ENCODE peak calls at places on chromosome X, in four cellular contexts. One of them, this sample, is unnamed.

GRCh38 chrX:17499512-17499911 is 124.5 kb downstream of the NHS start:
- DNase-seq in thyroid gland: no peak
- DNase-seq in tibial nerve: no peak
- DNase-seq in gastrocnemius medialis: no peak
- DNase-seq in this sample: no peak

GRCh38 chrX:19789782-19790181 is 97.6 kb downstream of the SH3KBP1 start:
- DNase-seq in tibial nerve: no peak
- DNase-seq in thyroid gland: no peak
- DNase-seq in gastrocnemius medialis: no peak
- DNase-seq in this sample: no peak

GRCh38 chrX:154799554-154800348 is 5.5 kb downstream of the MPP1 start:
- DNase-seq in thyroid gland: peak
- DNase-seq in tibial nerve: no peak
- DNase-seq in gastrocnemius medialis: no peak
- DNase-seq in this sample: no peak

GRCh38 chrX:31603411-31604120 is 531.7 kb upstream of the FTHL17 start:
- DNase-seq in thyroid gland: no peak
- DNase-seq in tibial nerve: no peak
- DNase-seq in gastrocnemius medialis: no peak
- DNase-seq in this sample: no peak

GRCh38 chrX:150358651-150359050 is 4.5 kb upstream of the MAMLD1 start:
- DNase-seq in tibial nerve: no peak
- DNase-seq in thyroid gland: no peak
- DNase-seq in gastrocnemius medialis: no peak
- DNase-seq in this sample: no peak

GRCh38 chrX:67544281-67544680 is 460 bp downstream of the AR start:
- DNase-seq in thyroid gland: peak
- DNase-seq in gastrocnemius medialis: no peak
- DNase-seq in tibial nerve: no peak
- DNase-seq in this sample: no peak

GRCh38 chrX:110667706-110668105 is 127.9 kb downstream of the CHRDL1 start:
- DNase-seq in gastrocnemius medialis: no peak
- DNase-seq in thyroid gland: no peak
- DNase-seq in tibial nerve: no peak
- DNase-seq in this sample: no peak

GRCh38 chrX:153984351-153985178 is 12.0 kb downstream of the TMEM187 start:
- DNase-seq in thyroid gland: peak
- DNase-seq in tibial nerve: no peak
- DNase-seq in gastrocnemius medialis: no peak
- DNase-seq in this sample: no peak

GRCh38 chrX:138745215-138745614 is 33.7 kb upstream of the FGF13 start:
- DNase-seq in gastrocnemius medialis: no peak
- DNase-seq in tibial nerve: no peak
- DNase-seq in thyroid gland: no peak
- DNase-seq in this sample: no peak

GRCh38 chrX:150813922-150814321 is 84.5 kb downstream of the CD99L2 start:
- DNase-seq in gastrocnemius medialis: no peak
- DNase-seq in tibial nerve: no peak
- DNase-seq in thyroid gland: no peak
- DNase-seq in this sample: no peak

GRCh38 chrX:78527263-78527662 is 131.9 kb downstream of the RTL3 start:
- DNase-seq in tibial nerve: no peak
- DNase-seq in thyroid gland: no peak
- DNase-seq in gastrocnemius medialis: no peak
- DNase-seq in this sample: no peak

GRCh38 chrX:21946925-21947641 is 6.6 kb downstream of the SMS start:
- DNase-seq in gastrocnemius medialis: no peak
- DNase-seq in thyroid gland: no peak
- DNase-seq in tibial nerve: no peak
- DNase-seq in this sample: no peak

GRCh38 chrX:68945603-68946228 is 116.9 kb downstream of the EFNB1 start:
- DNase-seq in gastrocnemius medialis: no peak
- DNase-seq in tibial nerve: no peak
- DNase-seq in thyroid gland: no peak
- DNase-seq in this sample: no peak

GRCh38 chrX:9110808-9111207 is 76.9 kb upstream of the FAM9B start:
- DNase-seq in tibial nerve: no peak
- DNase-seq in thyroid gland: no peak
- DNase-seq in gastrocnemius medialis: no peak
- DNase-seq in this sample: no peak

GRCh38 chrX:8743126-8743732 is 11.3 kb upstream of the ANOS1 start:
- DNase-seq in gastrocnemius medialis: no peak
- DNase-seq in thyroid gland: peak
- DNase-seq in tibial nerve: peak
- DNase-seq in this sample: no peak

GRCh38 chrX:43813898-43814297 is 68.4 kb downstream of the MAOB start:
- DNase-seq in gastrocnemius medialis: peak
- DNase-seq in tibial nerve: no peak
- DNase-seq in thyroid gland: no peak
- DNase-seq in this sample: peak

GRCh38 chrX:67555578-67556203 is 11.9 kb downstream of the AR start:
- DNase-seq in gastrocnemius medialis: no peak
- DNase-seq in thyroid gland: peak
- DNase-seq in tibial nerve: no peak
- DNase-seq in this sample: no peak

GRCh38 chrX:40414335-40414734 is 166.4 kb upstream of the ATP6AP2 start:
- DNase-seq in gastrocnemius medialis: no peak
- DNase-seq in thyroid gland: no peak
- DNase-seq in tibial nerve: no peak
- DNase-seq in this sample: no peak

GRCh38 chrX:74280759-74281158 is 23.2 kb upstream of the ZCCHC13 start:
- DNase-seq in tibial nerve: no peak
- DNase-seq in thyroid gland: no peak
- DNase-seq in gastrocnemius medialis: no peak
- DNase-seq in this sample: no peak

GRCh38 chrX:41481264-41482109 is 34.3 kb downstream of the NYX start:
- DNase-seq in thyroid gland: no peak
- DNase-seq in tibial nerve: no peak
- DNase-seq in gastrocnemius medialis: no peak
- DNase-seq in this sample: no peak

GRCh38 chrX:630922-631496 is 418 bp downstream of the SHOX start:
- DNase-seq in tibial nerve: no peak
- DNase-seq in gastrocnemius medialis: no peak
- DNase-seq in thyroid gland: no peak
- DNase-seq in this sample: no peak

GRCh38 chrX:34655496-34656258 is 1.4 kb downstream of the TMEM47 start:
- DNase-seq in tibial nerve: no peak
- DNase-seq in thyroid gland: peak
- DNase-seq in gastrocnemius medialis: no peak
- DNase-seq in this sample: no peak

GRCh38 chrX:50877310-50877709 is 33.2 kb upstream of the BMP15 start:
- DNase-seq in tibial nerve: no peak
- DNase-seq in thyroid gland: no peak
- DNase-seq in gastrocnemius medialis: no peak
- DNase-seq in this sample: no peak

GRCh38 chrX:69018416-69019072 is 146.7 kb downstream of the PJA1 start:
- DNase-seq in gastrocnemius medialis: no peak
- DNase-seq in thyroid gland: no peak
- DNase-seq in tibial nerve: no peak
- DNase-seq in this sample: no peak

GRCh38 chrX:114787016-114787415 is 203.1 kb downstream of the HTR2C start:
- DNase-seq in tibial nerve: no peak
- DNase-seq in thyroid gland: no peak
- DNase-seq in gastrocnemius medialis: no peak
- DNase-seq in this sample: no peak

GRCh38 chrX:131975851-131976250 is 47.3 kb upstream of the STK26 start:
- DNase-seq in tibial nerve: no peak
- DNase-seq in thyroid gland: no peak
- DNase-seq in gastrocnemius medialis: no peak
- DNase-seq in this sample: no peak

GRCh38 chrX:33252306-33252825 is 41.0 kb upstream of the DMD start:
- DNase-seq in gastrocnemius medialis: no peak
- DNase-seq in thyroid gland: no peak
- DNase-seq in tibial nerve: no peak
- DNase-seq in this sample: no peak

GRCh38 chrX:145464650-145465049 is 217.3 kb downstream of the SPANXN1 start:
- DNase-seq in gastrocnemius medialis: no peak
- DNase-seq in tibial nerve: no peak
- DNase-seq in thyroid gland: no peak
- DNase-seq in this sample: no peak

GRCh38 chrX:28888421-28888820 is 301.2 kb downstream of the IL1RAPL1 start:
- DNase-seq in gastrocnemius medialis: no peak
- DNase-seq in thyroid gland: no peak
- DNase-seq in tibial nerve: no peak
- DNase-seq in this sample: no peak

DNA sequence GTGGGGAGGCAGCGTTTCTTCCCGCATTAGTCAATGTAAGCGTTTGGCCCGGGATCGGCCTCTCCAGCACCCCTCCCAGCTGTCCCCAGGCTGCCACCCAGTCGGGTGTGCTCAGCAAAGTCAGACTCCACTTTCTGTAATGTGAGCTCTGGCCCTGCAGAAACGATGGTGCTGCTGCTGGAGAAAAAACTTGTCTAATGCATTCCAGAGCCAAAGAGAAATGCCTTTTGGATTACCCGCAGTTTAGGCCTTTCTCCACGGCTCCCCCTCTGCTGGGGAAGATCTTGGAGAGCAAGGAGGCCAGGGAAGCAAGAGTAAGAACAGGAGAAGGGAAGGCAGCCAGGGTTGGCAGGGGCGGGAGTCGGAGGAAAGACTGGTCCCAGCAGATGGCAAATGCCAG is 55.2 kb downstream of the ELF4 start:
- DNase-seq in tibial nerve: no peak
- DNase-seq in gastrocnemius medialis: no peak
- DNase-seq in thyroid gland: no peak
- DNase-seq in this sample: no peak
- TF ChIP-seq CTCF in tibial nerve: no peak
- TF ChIP-seq CTCF in gastrocnemius medialis: no peak
- TF ChIP-seq CTCF in thyroid gland: no peak
- TF ChIP-seq CTCF in this sample: no peak

GRCh38 chrX:136906921-136907510 is 26.5 kb upstream of the RBMX start:
- DNase-seq in thyroid gland: peak
- DNase-seq in gastrocnemius medialis: no peak
- DNase-seq in tibial nerve: no peak
- DNase-seq in this sample: no peak
- H3K27ac ChIP-seq in thyroid gland: no peak
- H3K27ac ChIP-seq in gastrocnemius medialis: no peak
- H3K27ac ChIP-seq in tibial nerve: peak
- H3K27ac ChIP-seq in this sample: no peak

DNA sequence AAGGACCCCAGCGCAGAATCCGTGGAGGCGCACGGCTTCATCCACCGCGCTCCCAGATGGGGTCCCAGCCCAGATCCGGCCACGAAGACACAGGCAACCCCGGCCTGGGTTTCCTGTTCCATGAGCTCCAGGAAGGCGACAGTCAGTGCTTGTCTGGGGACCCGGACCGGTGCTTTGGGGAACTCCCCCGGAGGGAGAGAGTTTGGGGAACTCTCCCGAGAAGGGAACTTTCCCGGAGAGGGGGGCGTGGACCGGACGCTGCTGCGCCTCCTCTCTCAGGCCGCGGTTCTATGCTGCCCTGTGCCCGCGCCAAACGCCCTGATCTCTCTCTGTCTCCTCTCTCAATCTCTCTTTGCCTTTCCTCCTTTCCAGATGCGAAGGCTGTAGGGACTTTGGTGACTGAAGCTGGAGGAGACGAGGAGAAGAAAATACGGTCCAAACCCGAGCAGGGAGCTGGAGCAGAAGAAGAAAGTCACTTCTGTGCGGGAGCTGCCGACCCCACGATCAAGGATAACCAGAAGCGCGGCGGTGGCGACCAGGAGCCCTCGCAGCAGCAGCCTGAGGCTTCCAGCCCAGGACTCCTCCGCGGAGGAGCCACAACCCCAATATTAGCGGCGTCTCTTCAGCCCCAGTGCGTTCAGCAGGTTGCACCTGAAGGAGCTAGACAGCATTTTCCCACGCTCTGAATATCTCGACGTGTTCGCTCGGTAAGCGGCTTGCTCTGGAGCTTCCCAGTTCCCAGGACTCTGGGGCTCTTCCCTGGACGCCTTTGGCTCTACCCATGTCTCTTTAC is 47.6 kb upstream of the NKAP start:
- DNase-seq in gastrocnemius medialis: no peak
- DNase-seq in tibial nerve: no peak
- DNase-seq in thyroid gland: no peak
- DNase-seq in this sample: no peak
- TF ChIP-seq POLR2A in gastrocnemius medialis: no peak
- TF ChIP-seq POLR2A in tibial nerve: no peak
- TF ChIP-seq POLR2A in thyroid gland: no peak
- TF ChIP-seq POLR2A in this sample: no peak

GRCh38 chrX:116198810-116199209 is 28.3 kb downstream of the AGTR2 start:
- DNase-seq in gastrocnemius medialis: no peak
- DNase-seq in thyroid gland: no peak
- DNase-seq in tibial nerve: no peak
- DNase-seq in this sample: no peak
- TF ChIP-seq CTCF in gastrocnemius medialis: no peak
- TF ChIP-seq CTCF in thyroid gland: no peak
- TF ChIP-seq CTCF in tibial nerve: no peak
- TF ChIP-seq CTCF in this sample: no peak

GRCh38 chrX:81202413-81202794 is 502 bp downstream of the SH3BGRL start:
- DNase-seq in tibial nerve: no peak
- DNase-seq in thyroid gland: no peak
- DNase-seq in gastrocnemius medialis: no peak
- DNase-seq in this sample: no peak

GRCh38 chrX:81206471-81206870 is 4.6 kb downstream of the SH3BGRL start:
- DNase-seq in gastrocnemius medialis: no peak
- DNase-seq in tibial nerve: no peak
- DNase-seq in thyroid gland: no peak
- DNase-seq in this sample: no peak

GRCh38 chrX:81201692-81202412 is at the start of the genes HMGN5 and SH3BGRL:
- DNase-seq in thyroid gland: peak
- DNase-seq in gastrocnemius medialis: peak
- DNase-seq in tibial nerve: peak
- DNase-seq in this sample: peak

DNA sequence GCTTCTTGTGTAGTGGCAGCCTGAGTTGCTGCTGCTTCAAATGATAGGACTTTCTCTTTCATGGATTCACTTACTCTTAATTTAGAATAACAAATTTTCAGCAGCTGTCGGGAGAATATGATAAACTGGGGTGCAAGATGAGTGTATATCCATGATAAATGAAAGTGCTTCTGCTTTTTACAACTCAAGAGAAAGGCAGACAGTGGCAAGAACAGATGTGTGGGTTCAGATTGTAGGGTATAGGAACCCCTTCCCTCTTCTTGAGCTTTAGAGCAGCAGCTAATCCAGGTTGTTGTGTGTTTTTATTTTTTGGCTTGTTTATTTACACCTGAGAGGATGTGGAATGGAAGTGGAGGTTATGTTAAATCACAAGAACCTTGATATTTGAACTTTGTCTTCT is 1.1 kb downstream of the SH3BGRL start:
- DNase-seq in tibial nerve: no peak
- DNase-seq in thyroid gland: no peak
- DNase-seq in gastrocnemius medialis: no peak
- DNase-seq in this sample: no peak
- H3K27ac ChIP-seq in tibial nerve: peak
- H3K27ac ChIP-seq in thyroid gland: peak
- H3K27ac ChIP-seq in gastrocnemius medialis: no peak
- H3K27ac ChIP-seq in this sample: peak

GRCh38 chrX:13005671-13006473 is 31.0 kb downstream of the TMSB4X start:
- DNase-seq in tibial nerve: no peak
- DNase-seq in gastrocnemius medialis: no peak
- DNase-seq in thyroid gland: peak
- DNase-seq in this sample: no peak
- TF ChIP-seq POLR2A in tibial nerve: no peak
- TF ChIP-seq POLR2A in gastrocnemius medialis: no peak
- TF ChIP-seq POLR2A in thyroid gland: no peak
- TF ChIP-seq POLR2A in this sample: no peak